ENCODE peak calls at places on chromosomes 2 and 18, in four cellular contexts. U, D, J and C are unnamed samples.

GRCh38 chr2:191539068-191539467 is 138.9 kb upstream of the NABP1 start:
- DNase-seq in D (peak), J (peak), U (no peak), C (no peak)

GRCh38 chr2:69095246-69095645 is 82.3 kb downstream of the ANTXR1 start:
- DNase-seq in J (no peak), U (no peak), D (peak), C (no peak)

GRCh38 chr2:12106440-12107080 is 360.1 kb downstream of the LPIN1 start:
- DNase-seq in J (peak), U (peak), D (peak), C (peak)

GRCh38 chr2:178767099-178768060 is 39.8 kb downstream of the TTN start:
- DNase-seq in D (no peak), J (no peak), U (no peak), C (no peak)

GRCh38 chr2:157190151-157190550 is 67.4 kb upstream of the GALNT5 start:
- DNase-seq in D (peak), U (no peak), J (no peak), C (no peak)

GRCh38 chr2:231524477-231525247 is 5.6 kb downstream of the NMUR1 start:
- DNase-seq in J (no peak), D (no peak), U (no peak), C (no peak)

GRCh38 chr2:213199871-213200270 is 48.5 kb upstream of the IKZF2 start:
- DNase-seq in U (no peak), J (no peak), D (no peak), C (no peak)

GRCh38 chr2:17576802-17577201 is 36.3 kb downstream of the VSNL1 start:
- DNase-seq in J (no peak), U (no peak), D (no peak), C (no peak)

GRCh38 chr2:181781082-181781786 is 100.9 kb upstream of the NEUROD1 start:
- DNase-seq in J (peak), U (no peak), D (no peak), C (no peak)

GRCh38 chr2:196607073-196607472 is 32.4 kb upstream of the CCDC150 start:
- DNase-seq in D (no peak), J (no peak), U (no peak), C (no peak)

GRCh38 chr2:84963692-84964405 is 7.1 kb upstream of the KCMF1 start:
- DNase-seq in D (peak), J (peak), U (peak), C (peak)

GRCh38 chr2:9961014-9961413 is 9.5 kb downstream of the GRHL1 start:
- DNase-seq in D (no peak), J (no peak), U (no peak), C (no peak)

GRCh38 chr2:29035346-29035745 is 39.0 kb downstream of the PCARE start:
- DNase-seq in U (no peak), D (no peak), J (no peak), C (no peak)

GRCh38 chr18:21833619-21834300 is 93.2 kb downstream of the MIB1 start:
- DNase-seq in D (no peak), J (no peak), U (no peak), C (no peak)

GRCh38 chr2:15169326-15170038 is 391.7 kb downstream of the NBAS start:
- DNase-seq in J (no peak), D (peak), U (peak), C (no peak)

GRCh38 chr2:60964651-60965513 is 52.6 kb upstream of the PEX13 start:
- DNase-seq in U (no peak), D (no peak), J (no peak), C (no peak)

GRCh38 chr2:214244847-214245246 is 166.0 kb upstream of the VWC2L start:
- DNase-seq in J (no peak), D (no peak), U (no peak), C (no peak)

GRCh38 chr2:108363900-108364225 is 13.9 kb upstream of the SULT1C4 start:
- DNase-seq in U (no peak), D (peak), J (no peak), C (no peak)

GRCh38 chr18:57906852-57907251 is 103.7 kb upstream of the ATP8B1 start:
- DNase-seq in U (no peak), D (no peak), J (no peak), C (no peak)